ENCODE peak calls at places on chromosomes 12 and 14, in seven cellular contexts. One of them, this sample, is unnamed.

GRCh38 chr12:120292411-120292660 is 633 bp upstream of the RNU4-2 start:
- DNase-seq in colonic mucosa: no peak
- DNase-seq in aorta: no peak
- DNase-seq in GM23248: no peak
- DNase-seq in PC-3: no peak
- DNase-seq in upper lobe of right lung: no peak
- DNase-seq in ovary: no peak
- DNase-seq in this sample: no peak

GRCh38 chr12:107610030-107610859 is 75.4 kb upstream of the PWP1 start:
- DNase-seq in colonic mucosa: no peak
- DNase-seq in aorta: no peak
- DNase-seq in GM23248: peak; percentile 64
- DNase-seq in PC-3: peak; percentile 58
- DNase-seq in upper lobe of right lung: no peak
- DNase-seq in ovary: no peak
- DNase-seq in this sample: peak; percentile 66

GRCh38 chr12:46711756-46712155 is 114.0 kb downstream of the SLC38A4 start:
- DNase-seq in colonic mucosa: no peak
- DNase-seq in aorta: no peak
- DNase-seq in GM23248: peak; percentile 49
- DNase-seq in PC-3: no peak
- DNase-seq in upper lobe of right lung: no peak
- DNase-seq in ovary: no peak
- DNase-seq in this sample: no peak

GRCh38 chr12:108226866-108227265 is 97.8 kb downstream of the WSCD2 start:
- DNase-seq in colonic mucosa: no peak
- DNase-seq in aorta: no peak
- DNase-seq in GM23248: no peak
- DNase-seq in PC-3: no peak
- DNase-seq in upper lobe of right lung: no peak
- DNase-seq in ovary: no peak
- DNase-seq in this sample: no peak

GRCh38 chr12:51863921-51864700 is 15.6 kb upstream of the FIGNL2 start:
- DNase-seq in colonic mucosa: no peak
- DNase-seq in aorta: peak; percentile 77
- DNase-seq in GM23248: peak; percentile 27
- DNase-seq in PC-3: no peak
- DNase-seq in upper lobe of right lung: peak; percentile 60
- DNase-seq in ovary: no peak
- DNase-seq in this sample: peak; percentile 89

GRCh38 chr14:55297611-55298323 is 26.5 kb downstream of the FBXO34 start:
- DNase-seq in colonic mucosa: peak; percentile 84
- DNase-seq in aorta: no peak
- DNase-seq in GM23248: no peak
- DNase-seq in PC-3: peak; percentile 72
- DNase-seq in upper lobe of right lung: no peak
- DNase-seq in ovary: no peak
- DNase-seq in this sample: no peak

GRCh38 chr14:77889971-77890442 is 90.1 kb downstream of the ADCK1 start:
- DNase-seq in colonic mucosa: no peak
- DNase-seq in aorta: no peak
- DNase-seq in GM23248: peak; percentile 88
- DNase-seq in PC-3: peak; percentile 14
- DNase-seq in upper lobe of right lung: no peak
- DNase-seq in ovary: no peak
- DNase-seq in this sample: no peak

GRCh38 chr14:75781096-75781495 is 120.0 kb downstream of the TTLL5 start:
- DNase-seq in colonic mucosa: no peak
- DNase-seq in aorta: no peak
- DNase-seq in GM23248: no peak
- DNase-seq in PC-3: no peak
- DNase-seq in upper lobe of right lung: no peak
- DNase-seq in ovary: no peak
- DNase-seq in this sample: no peak

GRCh38 chr14:98607341-98607910 is 664.6 kb downstream of the BCL11B start:
- DNase-seq in colonic mucosa: no peak
- DNase-seq in aorta: no peak
- DNase-seq in GM23248: no peak
- DNase-seq in PC-3: no peak
- DNase-seq in upper lobe of right lung: no peak
- DNase-seq in ovary: no peak
- DNase-seq in this sample: no peak

GRCh38 chr12:30756074-30756473 is 1.3 kb upstream of the CAPRIN2 start:
- DNase-seq in colonic mucosa: no peak
- DNase-seq in aorta: peak; percentile 72
- DNase-seq in GM23248: no peak
- DNase-seq in PC-3: no peak
- DNase-seq in upper lobe of right lung: no peak
- DNase-seq in ovary: peak; percentile 36
- DNase-seq in this sample: no peak

GRCh38 chr12:39816671-39817185 is 197.1 kb upstream of the ABCD2 start:
- DNase-seq in colonic mucosa: no peak
- DNase-seq in aorta: no peak
- DNase-seq in GM23248: no peak
- DNase-seq in PC-3: no peak
- DNase-seq in upper lobe of right lung: no peak
- DNase-seq in ovary: no peak
- DNase-seq in this sample: peak; percentile 54

GRCh38 chr12:127230843-127231260 is 1036.1 kb upstream of the TMEM132C start:
- DNase-seq in colonic mucosa: no peak
- DNase-seq in aorta: no peak
- DNase-seq in GM23248: peak; percentile 96
- DNase-seq in PC-3: peak; percentile 99
- DNase-seq in upper lobe of right lung: no peak
- DNase-seq in ovary: no peak
- DNase-seq in this sample: no peak

GRCh38 chr12:88336071-88336768 is 194.1 kb downstream of the TMTC3 start:
- DNase-seq in colonic mucosa: no peak
- DNase-seq in aorta: no peak
- DNase-seq in GM23248: peak; percentile 71
- DNase-seq in PC-3: no peak
- DNase-seq in upper lobe of right lung: no peak
- DNase-seq in ovary: no peak
- DNase-seq in this sample: peak; percentile 33

GRCh38 chr12:67943295-67943892 is 45.9 kb upstream of the IFNG-AS1 start:
- DNase-seq in colonic mucosa: peak; percentile 86
- DNase-seq in aorta: no peak
- DNase-seq in GM23248: peak; percentile 81
- DNase-seq in PC-3: peak; percentile 90
- DNase-seq in upper lobe of right lung: no peak
- DNase-seq in ovary: no peak
- DNase-seq in this sample: peak; percentile 69

GRCh38 chr12:53268637-53269562 is 801 bp downstream of the ESPL1 start:
- DNase-seq in colonic mucosa: no peak
- DNase-seq in aorta: no peak
- DNase-seq in GM23248: peak; percentile 28
- DNase-seq in PC-3: no peak
- DNase-seq in upper lobe of right lung: no peak
- DNase-seq in ovary: no peak
- DNase-seq in this sample: peak; percentile 29

GRCh38 chr12:130027798-130028197 is 124.0 kb upstream of the TMEM132D start:
- DNase-seq in colonic mucosa: no peak
- DNase-seq in aorta: no peak
- DNase-seq in GM23248: no peak
- DNase-seq in PC-3: no peak
- DNase-seq in upper lobe of right lung: no peak
- DNase-seq in ovary: no peak
- DNase-seq in this sample: no peak

GRCh38 chr12:12744556-12745305 is 27.6 kb downstream of the CDKN1B start:
- DNase-seq in colonic mucosa: no peak
- DNase-seq in aorta: no peak
- DNase-seq in GM23248: no peak
- DNase-seq in PC-3: no peak
- DNase-seq in upper lobe of right lung: no peak
- DNase-seq in ovary: no peak
- DNase-seq in this sample: no peak

GRCh38 chr14:25463475-25463874 is 413.5 kb upstream of the STXBP6 start:
- DNase-seq in colonic mucosa: no peak
- DNase-seq in aorta: no peak
- DNase-seq in GM23248: no peak
- DNase-seq in PC-3: no peak
- DNase-seq in upper lobe of right lung: no peak
- DNase-seq in ovary: no peak
- DNase-seq in this sample: no peak

GRCh38 chr14:54309615-54310014 is 87.2 kb upstream of the CDKN3 start:
- DNase-seq in colonic mucosa: no peak
- DNase-seq in aorta: no peak
- DNase-seq in GM23248: no peak
- DNase-seq in PC-3: no peak
- DNase-seq in upper lobe of right lung: no peak
- DNase-seq in ovary: no peak
- DNase-seq in this sample: no peak

GRCh38 chr14:90453401-90453951 is 56.6 kb downstream of the CALM1 start:
- DNase-seq in colonic mucosa: no peak
- DNase-seq in aorta: no peak
- DNase-seq in GM23248: peak; percentile 10
- DNase-seq in PC-3: no peak
- DNase-seq in upper lobe of right lung: peak; percentile 58
- DNase-seq in ovary: peak; percentile 47
- DNase-seq in this sample: no peak

GRCh38 chr14:68563256-68564131 is 229.4 kb downstream of the ZFP36L1 start:
- DNase-seq in colonic mucosa: no peak
- DNase-seq in aorta: no peak
- DNase-seq in GM23248: no peak
- DNase-seq in PC-3: peak; percentile 30
- DNase-seq in upper lobe of right lung: no peak
- DNase-seq in ovary: peak; percentile 75
- DNase-seq in this sample: no peak

GRCh38 chr12:88897723-88898122 is 317.5 kb upstream of the KITLG start:
- DNase-seq in colonic mucosa: no peak
- DNase-seq in aorta: no peak
- DNase-seq in GM23248: peak; percentile 32
- DNase-seq in PC-3: no peak
- DNase-seq in upper lobe of right lung: no peak
- DNase-seq in ovary: no peak
- DNase-seq in this sample: peak; percentile 18

GRCh38 chr12:2294651-2295475 is 242.1 kb downstream of the CACNA1C start:
- DNase-seq in colonic mucosa: no peak
- DNase-seq in aorta: no peak
- DNase-seq in GM23248: peak; percentile 71
- DNase-seq in PC-3: no peak
- DNase-seq in upper lobe of right lung: peak; percentile 86
- DNase-seq in ovary: no peak
- DNase-seq in this sample: no peak

GRCh38 chr12:112496493-112496892 is 77.7 kb downstream of the PTPN11 start:
- DNase-seq in colonic mucosa: no peak
- DNase-seq in aorta: no peak
- DNase-seq in GM23248: no peak
- DNase-seq in PC-3: no peak
- DNase-seq in upper lobe of right lung: no peak
- DNase-seq in ovary: no peak
- DNase-seq in this sample: no peak
- H3K36me3 ChIP-seq in colonic mucosa: no peaks in the 10 kb centered on the region
- H3K36me3 ChIP-seq in aorta: no peaks in the 10 kb centered on the region
- H3K36me3 ChIP-seq in GM23248: peaks cover 49% of the 10 kb centered on the region
- H3K36me3 ChIP-seq in PC-3: peaks cover 39% of the 10 kb centered on the region
- H3K36me3 ChIP-seq in upper lobe of right lung: peaks cover 53% of the 10 kb centered on the region
- H3K36me3 ChIP-seq in ovary: no peaks in the 10 kb centered on the region
- H3K36me3 ChIP-seq in this sample: no peaks in the 10 kb centered on the region

DNA sequence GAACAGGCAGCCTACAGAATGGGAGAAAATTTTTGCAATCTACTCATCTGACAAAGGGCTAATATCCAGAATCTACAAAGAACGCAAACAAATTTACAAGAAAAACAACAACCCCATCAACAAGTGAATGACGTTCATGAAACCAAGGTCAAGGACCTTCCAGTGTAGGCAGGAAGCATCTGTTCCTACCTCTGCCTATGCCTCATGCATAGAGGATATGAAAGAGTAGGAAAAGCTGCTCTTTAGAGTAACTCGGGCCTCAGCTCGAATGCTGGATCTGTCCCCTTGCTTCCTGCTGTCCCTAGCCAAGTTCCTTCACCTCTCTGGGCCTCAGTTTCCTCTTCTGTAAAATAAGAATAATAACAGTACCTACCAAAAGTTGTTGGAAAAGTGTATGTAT is 65.0 kb downstream of the FOXN4 start:
- DNase-seq in colonic mucosa: no peak
- DNase-seq in aorta: no peak
- DNase-seq in GM23248: no peak
- DNase-seq in PC-3: no peak
- DNase-seq in upper lobe of right lung: no peak
- DNase-seq in ovary: no peak
- DNase-seq in this sample: no peak
- H3K36me3 ChIP-seq in colonic mucosa: no peaks in the 10 kb centered on the region
- H3K36me3 ChIP-seq in aorta: peaks cover 9% of the 10 kb centered on the region
- H3K36me3 ChIP-seq in GM23248: no peaks in the 10 kb centered on the region
- H3K36me3 ChIP-seq in PC-3: peaks cover 17% of the 10 kb centered on the region
- H3K36me3 ChIP-seq in upper lobe of right lung: peaks cover 88% of the 10 kb centered on the region
- H3K36me3 ChIP-seq in ovary: no peaks in the 10 kb centered on the region
- H3K36me3 ChIP-seq in this sample: no peaks in the 10 kb centered on the region

DNA sequence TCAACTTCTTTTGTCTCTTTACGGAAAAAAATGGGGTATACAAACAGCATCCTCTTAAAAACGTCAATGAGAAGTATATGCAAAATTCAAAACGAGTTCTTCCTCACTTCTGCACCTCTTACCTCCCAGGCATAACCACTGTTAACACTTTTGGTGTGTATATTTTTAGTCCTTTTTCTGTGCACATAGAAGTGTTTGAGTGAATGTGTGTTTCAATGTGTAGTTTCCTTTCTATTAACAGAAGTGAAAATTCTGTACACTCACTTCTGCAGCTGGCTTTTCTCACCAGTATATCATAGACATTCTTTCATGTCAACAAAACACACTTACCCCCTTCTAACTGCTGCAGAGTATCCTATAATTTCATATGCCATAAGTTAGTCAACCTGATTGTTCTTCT is 5.4 kb downstream of the UBR7 start:
- DNase-seq in colonic mucosa: no peak
- DNase-seq in aorta: no peak
- DNase-seq in GM23248: no peak
- DNase-seq in PC-3: no peak
- DNase-seq in upper lobe of right lung: no peak
- DNase-seq in ovary: no peak
- DNase-seq in this sample: no peak
- H3K36me3 ChIP-seq in colonic mucosa: peaks cover 4% of the 10 kb centered on the region
- H3K36me3 ChIP-seq in aorta: peaks cover 1% of the 10 kb centered on the region
- H3K36me3 ChIP-seq in GM23248: peaks cover 14% of the 10 kb centered on the region
- H3K36me3 ChIP-seq in PC-3: peaks cover 10% of the 10 kb centered on the region
- H3K36me3 ChIP-seq in upper lobe of right lung: peaks cover 66% of the 10 kb centered on the region
- H3K36me3 ChIP-seq in ovary: no peaks in the 10 kb centered on the region
- H3K36me3 ChIP-seq in this sample: no peaks in the 10 kb centered on the region

GRCh38 chr12:69951108-69951507 is 126.1 kb downstream of the MYRFL start:
- DNase-seq in colonic mucosa: no peak
- DNase-seq in aorta: no peak
- DNase-seq in GM23248: no peak
- DNase-seq in PC-3: no peak
- DNase-seq in upper lobe of right lung: no peak
- DNase-seq in ovary: no peak
- DNase-seq in this sample: no peak

GRCh38 chr12:69948874-69949273 is 123.8 kb downstream of the MYRFL start:
- DNase-seq in colonic mucosa: no peak
- DNase-seq in aorta: no peak
- DNase-seq in GM23248: no peak
- DNase-seq in PC-3: no peak
- DNase-seq in upper lobe of right lung: no peak
- DNase-seq in ovary: no peak
- DNase-seq in this sample: no peak

GRCh38 chr12:69947922-69948321 is 122.9 kb downstream of the MYRFL start:
- DNase-seq in colonic mucosa: no peak
- DNase-seq in aorta: no peak
- DNase-seq in GM23248: no peak
- DNase-seq in PC-3: no peak
- DNase-seq in upper lobe of right lung: no peak
- DNase-seq in ovary: no peak
- DNase-seq in this sample: no peak

GRCh38 chr12:69949324-69949723 is 124.3 kb downstream of the MYRFL start:
- DNase-seq in colonic mucosa: no peak
- DNase-seq in aorta: no peak
- DNase-seq in GM23248: no peak
- DNase-seq in PC-3: no peak
- DNase-seq in upper lobe of right lung: no peak
- DNase-seq in ovary: no peak
- DNase-seq in this sample: no peak

GRCh38 chr12:69952890-69953289 is 127.9 kb downstream of the MYRFL start:
- DNase-seq in colonic mucosa: no peak
- DNase-seq in aorta: no peak
- DNase-seq in GM23248: no peak
- DNase-seq in PC-3: no peak
- DNase-seq in upper lobe of right lung: no peak
- DNase-seq in ovary: no peak
- DNase-seq in this sample: no peak
- H3K36me3 ChIP-seq in colonic mucosa: no peaks in the 10 kb centered on the region
- H3K36me3 ChIP-seq in aorta: no peaks in the 10 kb centered on the region
- H3K36me3 ChIP-seq in GM23248: no peaks in the 10 kb centered on the region
- H3K36me3 ChIP-seq in PC-3: no peaks in the 10 kb centered on the region
- H3K36me3 ChIP-seq in upper lobe of right lung: no peaks in the 10 kb centered on the region
- H3K36me3 ChIP-seq in ovary: no peaks in the 10 kb centered on the region
- H3K36me3 ChIP-seq in this sample: no peaks in the 10 kb centered on the region

This sample was measured in mesendoderm.